ENCODE peak calls at places on chromosomes 12 and 14, in ten cellular contexts. G is Peyer's patch, J is GM23338, P is BJ, O is left ventricle myocardium inferior, A is astrocyte of the spinal cord, V is nephron progenitor cell, T is colonic mucosa, N is kidney, H is foreskin fibroblast. X is an unnamed sample.

GRCh38 chr12:27191531-27191930 is 52.6 kb upstream of the STK38L start:
- DNase-seq in J (no peak), N (no peak), V (no peak), G (no peak), P (no peak), T (no peak), A (no peak), O (no peak), H (no peak), X (no peak)

GRCh38 chr12:102781117-102781516 is 135.9 kb downstream of the PAH start:
- DNase-seq in J (no peak), G (no peak), N (no peak), H (no peak), P (no peak), V (no peak), O (no peak), T (no peak), A (no peak), X (no peak)

GRCh38 chr14:22838631-22839041 is 2.3 kb downstream of the MMP14 start:
- DNase-seq in A (peak; percentile 80), J (no peak), N (no peak), G (peak; percentile 50), V (no peak), P (peak; percentile 21), T (no peak), H (peak; percentile 69), O (no peak), X (no peak)

GRCh38 chr12:15186593-15186992 is 34.6 kb downstream of the RERG start:
- DNase-seq in O (no peak), V (no peak), P (no peak), J (no peak), G (no peak), N (no peak), T (no peak), H (no peak), A (no peak), X (no peak)

GRCh38 chr12:53221203-53222076 is 10.6 kb downstream of the RARG start:
- DNase-seq in A (peak; percentile 57), J (peak; percentile 86), V (peak; percentile 86), H (peak; percentile 85), N (peak; percentile 94), G (peak; percentile 84), T (peak; percentile 81), P (no peak), O (peak; percentile 81), X (no peak)

GRCh38 chr12:22101749-22102243 is 55.8 kb downstream of the CMAS start:
- DNase-seq in N (no peak), H (peak; percentile 69), P (no peak), V (no peak), T (peak; percentile 24), O (no peak), J (no peak), A (peak; percentile 93), G (no peak), X (peak; percentile 42)

GRCh38 chr14:99574099-99574880 is 29.7 kb downstream of the CCDC85C start:
- DNase-seq in T (peak; percentile 81), G (peak; percentile 76), A (peak; percentile 56), O (peak; percentile 37), N (peak; percentile 89), V (peak; percentile 55), H (peak; percentile 24), P (peak; percentile 50), J (peak; percentile 84), X (peak; percentile 33)

GRCh38 chr14:30875788-30876053 is 1.4 kb downstream of the COCH start:
- DNase-seq in P (no peak), T (no peak), V (no peak), O (no peak), A (no peak), N (no peak), G (no peak), J (peak; percentile 48), H (no peak), X (no peak)

GRCh38 chr12:40117818-40118217 is 11.9 kb upstream of the SLC2A13 start:
- DNase-seq in J (no peak), N (no peak), P (no peak), H (no peak), V (no peak), O (no peak), A (no peak), T (no peak), G (no peak), X (no peak)

GRCh38 chr12:24605466-24605865 is 343.4 kb downstream of the BCAT1 start:
- DNase-seq in H (no peak), G (no peak), P (no peak), T (no peak), N (no peak), J (no peak), V (no peak), O (no peak), A (no peak), X (no peak)

GRCh38 chr12:92002195-92002649 is 143.4 kb downstream of the BTG1 start:
- DNase-seq in T (no peak), V (no peak), A (peak; percentile 56), G (no peak), H (peak; percentile 31), N (no peak), J (no peak), O (no peak), P (no peak), X (no peak)

GRCh38 chr14:89855961-89856360 is 98.6 kb downstream of the EFCAB11 start:
- DNase-seq in O (no peak), A (peak; percentile 91), P (peak; percentile 79), N (no peak), V (no peak), G (no peak), H (peak; percentile 73), J (no peak), T (no peak), X (peak; percentile 82)

GRCh38 chr14:75860561-75861160 is 121.1 kb downstream of the TGFB3 start:
- DNase-seq in T (no peak), V (no peak), P (no peak), N (no peak), G (no peak), H (no peak), J (peak; percentile 46), A (no peak), O (no peak), X (no peak)

GRCh38 chr14:77014004-77014604 is 14.4 kb downstream of the IRF2BPL start:
- DNase-seq in V (peak; percentile 41), P (no peak), H (no peak), N (peak; percentile 93), J (peak; percentile 43), T (no peak), A (no peak), O (peak; percentile 75), G (no peak), X (no peak)
- TF ChIP-seq CTCF in V (no peak), P (no peak), H (no peak), N (no peak), J (no peak), T (no peak), A (no peak), O (no peak), G (no peak), X (no peak)

DNA sequence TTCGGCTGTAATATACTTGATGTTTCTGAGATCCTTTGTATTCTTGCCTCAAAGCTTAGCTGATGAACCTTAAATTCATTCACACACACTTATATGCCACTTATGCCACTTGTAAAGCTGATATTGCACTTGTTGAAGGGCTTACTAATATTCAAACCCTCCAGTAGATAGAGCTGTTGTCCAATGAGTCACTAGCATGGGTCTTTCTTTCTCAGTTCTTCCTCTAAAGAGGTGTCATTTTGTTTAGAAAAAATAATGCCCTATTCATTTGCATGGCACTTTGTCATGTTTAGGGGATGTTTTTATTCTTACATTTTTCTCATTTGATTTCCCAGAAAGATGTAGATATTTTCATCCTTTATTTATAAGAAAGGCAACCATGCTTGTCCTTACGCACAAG is 56.4 kb downstream of the MON2 start:
- DNase-seq in A (no peak), O (no peak), N (no peak), G (no peak), J (no peak), T (no peak), H (peak; percentile 12), V (no peak), P (no peak), X (no peak)
- TF ChIP-seq CTCF in A (no peak), O (peak; percentile 23), N (no peak), G (no peak), J (peak; percentile 23), T (no peak), H (no peak), V (no peak), P (no peak), X (peak; percentile 14)

GRCh38 chr12:32651151-32651955 is 27.7 kb upstream of the DNM1L start:
- DNase-seq in N (no peak), V (no peak), P (no peak), O (no peak), A (no peak), G (no peak), T (no peak), H (no peak), J (no peak), X (no peak)
- TF ChIP-seq CTCF in N (no peak), V (no peak), P (no peak), O (no peak), A (no peak), G (no peak), T (no peak), H (no peak), J (no peak), X (no peak)

GRCh38 chr12:100962086-100962712 is 167.6 kb downstream of the ANO4 start:
- DNase-seq in G (no peak), H (no peak), O (no peak), P (no peak), A (no peak), J (no peak), V (no peak), T (no peak), N (no peak), X (no peak)
- TF ChIP-seq CTCF in G (no peak), H (no peak), O (no peak), P (no peak), A (no peak), J (no peak), V (no peak), T (no peak), N (no peak), X (no peak)